ENCODE peak calls at places on chromosomes 1 and 21, in six cellular contexts. T is left lung, L is testis, K is EH, G is astrocyte of the spinal cord, V is T-helper 1 cell. Q is an unnamed sample.

GRCh38 chr1:93177991-93178390 is 2.2 kb downstream of the TMED5 start:
- DNase-seq in T (no peak), L (no peak), K (peak), G (peak), V (no peak), Q (no peak)

GRCh38 chr1:199859525-199859924 is 168.0 kb upstream of the NR5A2 start:
- DNase-seq in T (no peak), L (no peak), K (peak), G (peak), V (no peak), Q (no peak)

GRCh38 chr1:170592591-170593111 is 60.7 kb downstream of the GORAB start:
- DNase-seq in T (no peak), L (no peak), K (peak), G (no peak), V (no peak), Q (no peak)

GRCh38 chr1:158177705-158178450 is 2.8 kb upstream of the CD1D start:
- DNase-seq in T (peak), L (peak), K (peak), G (peak), V (no peak), Q (peak)

GRCh38 chr1:167554028-167554779 is 642 bp upstream of the CREG1 start:
- DNase-seq in T (no peak), L (peak), K (no peak), G (no peak), V (no peak), Q (no peak)

GRCh38 chr1:153447498-153448170 is 12.8 kb downstream of the S100A7 start:
- DNase-seq in T (no peak), L (no peak), K (peak), G (peak), V (no peak), Q (no peak)

GRCh38 chr1:234322979-234323378 is 50.3 kb upstream of the COA6 start:
- DNase-seq in T (no peak), L (peak), K (peak), G (peak), V (peak), Q (peak)

GRCh38 chr1:200198247-200198646 is 170.7 kb downstream of the NR5A2 start:
- DNase-seq in T (no peak), L (no peak), K (no peak), G (no peak), V (no peak), Q (no peak)

GRCh38 chr1:236480758-236481436 is 42.9 kb upstream of the LGALS8 start:
- DNase-seq in T (no peak), L (no peak), K (no peak), G (no peak), V (no peak), Q (peak)

GRCh38 chr1:220487297-220487820 is 40.6 kb upstream of the MARK1 start:
- DNase-seq in T (no peak), L (no peak), K (peak), G (peak), V (no peak), Q (no peak)

GRCh38 chr1:25430073-25430665 is 528 bp upstream of the MACO1 start:
- DNase-seq in T (peak), L (peak), K (peak), G (no peak), V (peak), Q (peak)

GRCh38 chr21:42668620-42669019 is 15.2 kb downstream of the PDE9A start:
- DNase-seq in T (no peak), L (no peak), K (no peak), G (no peak), V (no peak), Q (no peak)

GRCh38 chr21:45318556-45319341 is 31.1 kb upstream of the POFUT2 start:
- DNase-seq in T (peak), L (no peak), K (peak), G (no peak), V (no peak), Q (peak)

GRCh38 chr1:108703939-108704338 is 8.8 kb upstream of the FNDC7 start:
- DNase-seq in T (no peak), L (no peak), K (peak), G (no peak), V (no peak), Q (no peak)

GRCh38 chr1:151061012-151061401 is 810 bp downstream of the MLLT11 start:
- DNase-seq in T (no peak), L (no peak), K (no peak), G (peak), V (no peak), Q (no peak)